ENCODE peak calls at places on chromosomes 16 and 17, in seven cellular contexts. One of them, this sample, is unnamed.

GRCh38 chr16:27177031-27177774 is 26.1 kb upstream of the KDM8 start:
- DNase-seq in HCT116: no peak
- DNase-seq in GM12878: no peak
- DNase-seq in pancreas: no peak
- DNase-seq in transverse colon: no peak
- DNase-seq in PC-9: no peak
- DNase-seq in mammary epithelial cell: peak; percentile 60
- DNase-seq in this sample: no peak

GRCh38 chr17:10616502-10617119 is 40.5 kb downstream of the MYH3 start:
- DNase-seq in HCT116: peak; percentile 83
- DNase-seq in GM12878: no peak
- DNase-seq in pancreas: peak; percentile 85
- DNase-seq in transverse colon: peak; percentile 81
- DNase-seq in PC-9: peak; percentile 62
- DNase-seq in mammary epithelial cell: peak; percentile 67
- DNase-seq in this sample: peak; percentile 62

GRCh38 chr16:49048557-49048956 is 233.1 kb downstream of the CBLN1 start:
- DNase-seq in HCT116: peak; percentile 31
- DNase-seq in GM12878: no peak
- DNase-seq in pancreas: no peak
- DNase-seq in transverse colon: no peak
- DNase-seq in PC-9: no peak
- DNase-seq in mammary epithelial cell: peak; percentile 3
- DNase-seq in this sample: no peak

GRCh38 chr17:82470065-82470464 is 11.5 kb downstream of the NARF start:
- DNase-seq in HCT116: no peak
- DNase-seq in GM12878: no peak
- DNase-seq in pancreas: no peak
- DNase-seq in transverse colon: no peak
- DNase-seq in PC-9: no peak
- DNase-seq in mammary epithelial cell: no peak
- DNase-seq in this sample: no peak

GRCh38 chr16:81700071-81700779 is 78.9 kb upstream of the PLCG2 start:
- DNase-seq in HCT116: no peak
- DNase-seq in GM12878: no peak
- DNase-seq in pancreas: no peak
- DNase-seq in transverse colon: no peak
- DNase-seq in PC-9: no peak
- DNase-seq in mammary epithelial cell: no peak
- DNase-seq in this sample: no peak

GRCh38 chr16:72066747-72067146 is 3.7 kb downstream of the HPR start:
- DNase-seq in HCT116: peak; percentile 13
- DNase-seq in GM12878: no peak
- DNase-seq in pancreas: no peak
- DNase-seq in transverse colon: no peak
- DNase-seq in PC-9: peak; percentile 2
- DNase-seq in mammary epithelial cell: peak; percentile 15
- DNase-seq in this sample: no peak

GRCh38 chr17:43917348-43918025 is 10.2 kb upstream of the MPP2 start:
- DNase-seq in HCT116: no peak
- DNase-seq in GM12878: no peak
- DNase-seq in pancreas: no peak
- DNase-seq in transverse colon: peak; percentile 50
- DNase-seq in PC-9: no peak
- DNase-seq in mammary epithelial cell: no peak
- DNase-seq in this sample: peak; percentile 70

GRCh38 chr17:75827291-75828050 is 16.7 kb downstream of the UNC13D start:
- DNase-seq in HCT116: no peak
- DNase-seq in GM12878: no peak
- DNase-seq in pancreas: peak; percentile 86
- DNase-seq in transverse colon: peak; percentile 65
- DNase-seq in PC-9: no peak
- DNase-seq in mammary epithelial cell: no peak
- DNase-seq in this sample: peak; percentile 76

GRCh38 chr17:20116683-20117309 is 107.6 kb downstream of the SPECC1 start:
- DNase-seq in HCT116: peak; percentile 53
- DNase-seq in GM12878: no peak
- DNase-seq in pancreas: no peak
- DNase-seq in transverse colon: peak; percentile 33
- DNase-seq in PC-9: peak; percentile 52
- DNase-seq in mammary epithelial cell: peak; percentile 38
- DNase-seq in this sample: peak; percentile 67

DNA sequence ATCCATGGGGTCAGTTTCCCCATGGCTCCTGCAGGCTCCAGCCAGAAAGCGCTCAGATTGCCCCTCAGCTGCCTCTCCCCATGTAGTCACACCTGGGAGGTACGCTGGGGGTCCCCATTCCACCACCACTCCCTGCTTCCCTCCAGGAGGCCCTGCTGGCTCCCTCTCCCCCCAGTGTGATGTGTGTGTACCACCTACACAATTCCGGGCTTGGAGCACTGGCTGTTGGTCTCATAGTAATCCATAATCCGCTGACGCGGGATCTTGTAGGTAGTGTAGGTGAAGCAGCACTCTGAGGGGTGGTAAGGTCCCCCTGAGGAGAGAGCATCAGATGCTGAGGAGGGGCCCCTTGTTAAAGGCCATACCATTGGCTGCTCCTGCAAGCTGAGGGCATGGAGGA is 2.4 kb downstream of the CCL14 start:
- DNase-seq in HCT116: no peak
- DNase-seq in GM12878: no peak
- DNase-seq in pancreas: no peak
- DNase-seq in transverse colon: no peak
- DNase-seq in PC-9: no peak
- DNase-seq in mammary epithelial cell: no peak
- DNase-seq in this sample: no peak
- H3K4me3 ChIP-seq in HCT116: no peak overlapping the region
- H3K4me3 ChIP-seq in GM12878: no peak overlapping the region
- H3K4me3 ChIP-seq in pancreas: no peak overlapping the region
- H3K4me3 ChIP-seq in transverse colon: no peak overlapping the region
- H3K4me3 ChIP-seq in PC-9: no peak overlapping the region
- H3K4me3 ChIP-seq in mammary epithelial cell: no peak overlapping the region
- H3K4me3 ChIP-seq in this sample: no peak overlapping the region

GRCh38 chr16:28923652-28924398 is 1.2 kb downstream of the RABEP2 start:
- DNase-seq in HCT116: no peak
- DNase-seq in GM12878: peak; percentile 93
- DNase-seq in pancreas: no peak
- DNase-seq in transverse colon: peak; percentile 69
- DNase-seq in PC-9: no peak
- DNase-seq in mammary epithelial cell: no peak
- DNase-seq in this sample: peak; percentile 79
- H3K27ac ChIP-seq in HCT116: peak overlapping the region; percentile 75
- H3K27ac ChIP-seq in GM12878: peak overlapping the region; percentile 99
- H3K27ac ChIP-seq in pancreas: peak overlapping the region; percentile 93
- H3K27ac ChIP-seq in transverse colon: peak overlapping the region; percentile 99
- H3K27ac ChIP-seq in PC-9: peak overlapping the region; percentile 45
- H3K27ac ChIP-seq in mammary epithelial cell: peak overlapping the region; percentile 53
- H3K27ac ChIP-seq in this sample: peak overlapping the region; percentile 97

GRCh38 chr16:87203060-87203656 is 114.0 kb downstream of the C16orf95 start:
- DNase-seq in HCT116: peak; percentile 85
- DNase-seq in GM12878: no peak
- DNase-seq in pancreas: no peak
- DNase-seq in transverse colon: peak; percentile 68
- DNase-seq in PC-9: peak; percentile 67
- DNase-seq in mammary epithelial cell: peak; percentile 24
- DNase-seq in this sample: peak; percentile 81
- TF ChIP-seq CTCF in HCT116: peak; percentile 96
- TF ChIP-seq CTCF in GM12878: peak; percentile 90
- TF ChIP-seq CTCF in pancreas: no peak
- TF ChIP-seq CTCF in transverse colon: peak; percentile 77
- TF ChIP-seq CTCF in PC-9: peak; percentile 93
- TF ChIP-seq CTCF in mammary epithelial cell: peak; percentile 78
- TF ChIP-seq CTCF in this sample: peak; percentile 58

GRCh38 chr16:31120129-31120528 is 2.7 kb downstream of the KAT8 start:
- DNase-seq in HCT116: no peak
- DNase-seq in GM12878: no peak
- DNase-seq in pancreas: peak; percentile 65
- DNase-seq in transverse colon: no peak
- DNase-seq in PC-9: no peak
- DNase-seq in mammary epithelial cell: no peak
- DNase-seq in this sample: no peak
- H3K4me3 ChIP-seq in HCT116: no peak overlapping the region
- H3K4me3 ChIP-seq in GM12878: no peak overlapping the region
- H3K4me3 ChIP-seq in pancreas: no peak overlapping the region
- H3K4me3 ChIP-seq in transverse colon: no peak overlapping the region
- H3K4me3 ChIP-seq in PC-9: no peak overlapping the region
- H3K4me3 ChIP-seq in mammary epithelial cell: no peak overlapping the region
- H3K4me3 ChIP-seq in this sample: no peak overlapping the region

This sample was measured in Peyer's patch.